ENCODE peak calls at places on chromosomes 16 and 17, in six cellular contexts. One of them, this sample, is unnamed. For H3K9me3, the result is how much of the 10 kb centered on the place peaks cover.

GRCh38 chr17:8409966-8410881 is 12.6 kb upstream of the RNF222 start:
- DNase-seq in IMR-90: peak
- DNase-seq in H1: peak
- DNase-seq in neuronal stem cell: peak
- DNase-seq in H9: peak
- DNase-seq in trophoblast cell: peak
- DNase-seq in this sample: peak

GRCh38 chr17:231966-232807 is 50.7 kb upstream of the DOC2B start:
- DNase-seq in IMR-90: no peak
- DNase-seq in H1: no peak
- DNase-seq in neuronal stem cell: no peak
- DNase-seq in H9: no peak
- DNase-seq in trophoblast cell: no peak
- DNase-seq in this sample: no peak

GRCh38 chr17:21242026-21242700 is 11.0 kb downstream of the NATD1 start:
- DNase-seq in IMR-90: no peak
- DNase-seq in H1: no peak
- DNase-seq in neuronal stem cell: no peak
- DNase-seq in H9: no peak
- DNase-seq in trophoblast cell: no peak
- DNase-seq in this sample: no peak

GRCh38 chr17:40343126-40344119 is 21.1 kb downstream of the GJD3 start:
- DNase-seq in IMR-90: no peak
- DNase-seq in H1: no peak
- DNase-seq in neuronal stem cell: no peak
- DNase-seq in H9: no peak
- DNase-seq in trophoblast cell: peak
- DNase-seq in this sample: no peak

GRCh38 chr17:6712058-6712853 is 913 bp downstream of the SLC13A5 start:
- DNase-seq in IMR-90: no peak
- DNase-seq in H1: peak
- DNase-seq in neuronal stem cell: peak
- DNase-seq in H9: peak
- DNase-seq in trophoblast cell: peak
- DNase-seq in this sample: no peak

GRCh38 chr17:9211133-9211765 is 189.9 kb downstream of the NTN1 start:
- DNase-seq in IMR-90: no peak
- DNase-seq in H1: no peak
- DNase-seq in neuronal stem cell: no peak
- DNase-seq in H9: peak
- DNase-seq in trophoblast cell: no peak
- DNase-seq in this sample: no peak

GRCh38 chr17:1078062-1078711 is 81.3 kb downstream of the TIMM22 start:
- DNase-seq in IMR-90: no peak
- DNase-seq in H1: no peak
- DNase-seq in neuronal stem cell: no peak
- DNase-seq in H9: no peak
- DNase-seq in trophoblast cell: no peak
- DNase-seq in this sample: no peak

GRCh38 chr16:14373406-14373805 is 256.7 kb downstream of the PARN start:
- DNase-seq in IMR-90: no peak
- DNase-seq in H1: no peak
- DNase-seq in neuronal stem cell: no peak
- DNase-seq in H9: no peak
- DNase-seq in trophoblast cell: no peak
- DNase-seq in this sample: no peak

GRCh38 chr17:78729636-78730035 is 52.4 kb downstream of the CYTH1 start:
- DNase-seq in IMR-90: no peak
- DNase-seq in H1: no peak
- DNase-seq in neuronal stem cell: no peak
- DNase-seq in H9: no peak
- DNase-seq in trophoblast cell: no peak
- DNase-seq in this sample: no peak

GRCh38 chr16:81004646-81005353 is 1.9 kb downstream of the CMC2 start:
- DNase-seq in IMR-90: peak
- DNase-seq in H1: no peak
- DNase-seq in neuronal stem cell: peak
- DNase-seq in H9: no peak
- DNase-seq in trophoblast cell: peak
- DNase-seq in this sample: peak

GRCh38 chr17:76527430-76528111 is 9.9 kb downstream of the CYGB start:
- DNase-seq in IMR-90: peak
- DNase-seq in H1: no peak
- DNase-seq in neuronal stem cell: no peak
- DNase-seq in H9: peak
- DNase-seq in trophoblast cell: peak
- DNase-seq in this sample: peak

GRCh38 chr16:85460252-85460982 is 152.7 kb upstream of the GSE1 start:
- DNase-seq in IMR-90: no peak
- DNase-seq in H1: no peak
- DNase-seq in neuronal stem cell: no peak
- DNase-seq in H9: no peak
- DNase-seq in trophoblast cell: no peak
- DNase-seq in this sample: peak

GRCh38 chr17:56832446-56832845 is 1.3 kb downstream of the C17orf67 start:
- DNase-seq in IMR-90: no peak
- DNase-seq in H1: no peak
- DNase-seq in neuronal stem cell: no peak
- DNase-seq in H9: no peak
- DNase-seq in trophoblast cell: no peak
- DNase-seq in this sample: peak

GRCh38 chr16:75106351-75107274 is 10.0 kb downstream of the LDHD start:
- DNase-seq in IMR-90: no peak
- DNase-seq in H1: no peak
- DNase-seq in neuronal stem cell: no peak
- DNase-seq in H9: peak
- DNase-seq in trophoblast cell: peak
- DNase-seq in this sample: no peak

GRCh38 chr17:44353656-44354331 is 8.7 kb downstream of the GRN start:
- DNase-seq in IMR-90: no peak
- DNase-seq in H1: no peak
- DNase-seq in neuronal stem cell: no peak
- DNase-seq in H9: peak
- DNase-seq in trophoblast cell: peak
- DNase-seq in this sample: peak

GRCh38 chr16:17238285-17239028 is 232.3 kb downstream of the XYLT1 start:
- DNase-seq in IMR-90: no peak
- DNase-seq in H1: no peak
- DNase-seq in neuronal stem cell: no peak
- DNase-seq in H9: no peak
- DNase-seq in trophoblast cell: peak
- DNase-seq in this sample: no peak

GRCh38 chr17:45289316-45290268 is 27.2 kb downstream of the MAP3K14 start:
- DNase-seq in IMR-90: no peak
- DNase-seq in H1: no peak
- DNase-seq in neuronal stem cell: no peak
- DNase-seq in H9: no peak
- DNase-seq in trophoblast cell: peak
- DNase-seq in this sample: no peak

GRCh38 chr16:66959645-66960177 is 1.4 kb upstream of the CES3 start:
- DNase-seq in IMR-90: no peak
- DNase-seq in H1: no peak
- DNase-seq in neuronal stem cell: no peak
- DNase-seq in H9: no peak
- DNase-seq in trophoblast cell: no peak
- DNase-seq in this sample: no peak

GRCh38 chr16:15641753-15642556 is 999 bp downstream of the MARF1 start:
- DNase-seq in IMR-90: no peak
- DNase-seq in H1: no peak
- DNase-seq in neuronal stem cell: no peak
- DNase-seq in H9: no peak
- DNase-seq in trophoblast cell: no peak
- DNase-seq in this sample: peak

GRCh38 chr16:3583303-3584038 is 6.3 kb upstream of the NLRC3 start:
- DNase-seq in IMR-90: no peak
- DNase-seq in H1: no peak
- DNase-seq in neuronal stem cell: no peak
- DNase-seq in H9: no peak
- DNase-seq in trophoblast cell: no peak
- DNase-seq in this sample: no peak

GRCh38 chr17:17757944-17758343 is 76.7 kb downstream of the RAI1 start:
- DNase-seq in IMR-90: no peak
- DNase-seq in H1: no peak
- DNase-seq in neuronal stem cell: no peak
- DNase-seq in H9: no peak
- DNase-seq in trophoblast cell: no peak
- DNase-seq in this sample: no peak

GRCh38 chr17:15446036-15446435 is 21.4 kb downstream of the CDRT4 start:
- DNase-seq in IMR-90: no peak
- DNase-seq in H1: no peak
- DNase-seq in neuronal stem cell: no peak
- DNase-seq in H9: peak
- DNase-seq in trophoblast cell: peak
- DNase-seq in this sample: peak

GRCh38 chr17:21282231-21282630 is 2.3 kb upstream of the MAP2K3 start:
- DNase-seq in IMR-90: peak
- DNase-seq in H1: no peak
- DNase-seq in neuronal stem cell: no peak
- DNase-seq in H9: no peak
- DNase-seq in trophoblast cell: peak
- DNase-seq in this sample: peak

GRCh38 chr16:28304214-28304613 is 11.9 kb downstream of the SBK1 start:
- DNase-seq in IMR-90: peak
- DNase-seq in H1: no peak
- DNase-seq in neuronal stem cell: peak
- DNase-seq in H9: peak
- DNase-seq in trophoblast cell: peak
- DNase-seq in this sample: peak

GRCh38 chr17:51869387-51869786 is 289.1 kb downstream of the CA10 start:
- DNase-seq in IMR-90: no peak
- DNase-seq in H1: no peak
- DNase-seq in neuronal stem cell: peak
- DNase-seq in H9: peak
- DNase-seq in trophoblast cell: peak
- DNase-seq in this sample: peak

GRCh38 chr17:64155751-64156544 is 26.0 kb upstream of the ERN1 start:
- DNase-seq in IMR-90: peak
- DNase-seq in H1: no peak
- DNase-seq in neuronal stem cell: no peak
- DNase-seq in H9: no peak
- DNase-seq in trophoblast cell: no peak
- DNase-seq in this sample: peak

GRCh38 chr17:62162898-62163297 is 97.8 kb upstream of the MED13 start:
- DNase-seq in IMR-90: no peak
- DNase-seq in H1: no peak
- DNase-seq in neuronal stem cell: no peak
- DNase-seq in H9: no peak
- DNase-seq in trophoblast cell: peak
- DNase-seq in this sample: no peak

GRCh38 chr16:77858060-77858459 is 69.7 kb downstream of the VAT1L start:
- DNase-seq in IMR-90: no peak
- DNase-seq in H1: no peak
- DNase-seq in neuronal stem cell: no peak
- DNase-seq in H9: no peak
- DNase-seq in trophoblast cell: no peak
- DNase-seq in this sample: no peak

GRCh38 chr17:36761203-36761945 is 160.0 kb downstream of the MRM1 start:
- DNase-seq in IMR-90: no peak
- DNase-seq in H1: no peak
- DNase-seq in neuronal stem cell: peak
- DNase-seq in H9: peak
- DNase-seq in trophoblast cell: no peak
- DNase-seq in this sample: no peak

GRCh38 chr17:57624390-57624789 is 120.7 kb downstream of the CCDC182 start:
- DNase-seq in IMR-90: no peak
- DNase-seq in H1: no peak
- DNase-seq in neuronal stem cell: no peak
- DNase-seq in H9: no peak
- DNase-seq in trophoblast cell: no peak
- DNase-seq in this sample: no peak

GRCh38 chr17:34360571-34360970 is 2.5 kb downstream of the CCL1 start:
- DNase-seq in IMR-90: no peak
- DNase-seq in H1: no peak
- DNase-seq in neuronal stem cell: no peak
- DNase-seq in H9: no peak
- DNase-seq in trophoblast cell: no peak
- DNase-seq in this sample: no peak

GRCh38 chr16:29664133-29664912 is 1.3 kb downstream of the SPN start:
- DNase-seq in IMR-90: no peak
- DNase-seq in H1: no peak
- DNase-seq in neuronal stem cell: no peak
- DNase-seq in H9: no peak
- DNase-seq in trophoblast cell: no peak
- DNase-seq in this sample: no peak

GRCh38 chr16:72311426-72311825 is 139.5 kb upstream of the PMFBP1 start:
- DNase-seq in IMR-90: peak
- DNase-seq in H1: no peak
- DNase-seq in neuronal stem cell: no peak
- DNase-seq in H9: no peak
- DNase-seq in trophoblast cell: no peak
- DNase-seq in this sample: peak

GRCh38 chr16:67068212-67068753 is 39.3 kb downstream of the CBFB start:
- DNase-seq in IMR-90: peak
- DNase-seq in H1: no peak
- DNase-seq in neuronal stem cell: no peak
- DNase-seq in H9: no peak
- DNase-seq in trophoblast cell: no peak
- DNase-seq in this sample: peak

GRCh38 chr16:84718-85452 is 6.9 kb downstream of the MPG start:
- DNase-seq in IMR-90: peak
- DNase-seq in H1: no peak
- DNase-seq in neuronal stem cell: no peak
- DNase-seq in H9: no peak
- DNase-seq in trophoblast cell: peak
- DNase-seq in this sample: peak

GRCh38 chr16:49455991-49456745 is 82.6 kb downstream of the C16orf78 start:
- DNase-seq in IMR-90: no peak
- DNase-seq in H1: no peak
- DNase-seq in neuronal stem cell: no peak
- DNase-seq in H9: peak
- DNase-seq in trophoblast cell: no peak
- DNase-seq in this sample: no peak
- H3K18ac ChIP-seq in IMR-90: no peak
- H3K18ac ChIP-seq in H1: no peak
- H3K18ac ChIP-seq in neuronal stem cell: peak
- H3K18ac ChIP-seq in H9: no peak
- H3K18ac ChIP-seq in trophoblast cell: no peak
- H3K18ac ChIP-seq in this sample: no peak

GRCh38 chr17:60491771-60492170 is 34.3 kb downstream of the APPBP2 start:
- DNase-seq in IMR-90: no peak
- DNase-seq in H1: no peak
- DNase-seq in neuronal stem cell: no peak
- DNase-seq in H9: no peak
- DNase-seq in trophoblast cell: no peak
- DNase-seq in this sample: no peak
- H3K9me3 ChIP-seq in IMR-90: under half
- H3K9me3 ChIP-seq in H1: half or more
- H3K9me3 ChIP-seq in neuronal stem cell: under half
- H3K9me3 ChIP-seq in H9: under half
- H3K9me3 ChIP-seq in trophoblast cell: under half
- H3K9me3 ChIP-seq in this sample: under half

GRCh38 chr17:81398855-81399451 is 3.7 kb downstream of the BAHCC1 start:
- DNase-seq in IMR-90: no peak
- DNase-seq in H1: no peak
- DNase-seq in neuronal stem cell: no peak
- DNase-seq in H9: no peak
- DNase-seq in trophoblast cell: no peak
- DNase-seq in this sample: peak
- H3K18ac ChIP-seq in IMR-90: peak
- H3K18ac ChIP-seq in H1: peak
- H3K18ac ChIP-seq in neuronal stem cell: peak
- H3K18ac ChIP-seq in H9: no peak
- H3K18ac ChIP-seq in trophoblast cell: peak
- H3K18ac ChIP-seq in this sample: peak

GRCh38 chr16:60463986-60464385 is 1572.3 kb downstream of the CDH8 start:
- DNase-seq in IMR-90: no peak
- DNase-seq in H1: no peak
- DNase-seq in neuronal stem cell: no peak
- DNase-seq in H9: no peak
- DNase-seq in trophoblast cell: no peak
- DNase-seq in this sample: no peak
- H3K9me3 ChIP-seq in IMR-90: under half
- H3K9me3 ChIP-seq in H1: under half
- H3K9me3 ChIP-seq in neuronal stem cell: under half
- H3K9me3 ChIP-seq in H9: under half
- H3K9me3 ChIP-seq in trophoblast cell: under half
- H3K9me3 ChIP-seq in this sample: under half

This sample was measured in mesenchymal stem cell.